ENCODE peak calls at places on chromosomes 16 and 17, in four cellular contexts. One of them, this sample, is unnamed.

GRCh38 chr16:69567031-69567680 is 1.4 kb downstream of the NFAT5 start:
- DNase-seq in HL-60: peak
- DNase-seq in GM12878: no peak
- DNase-seq in K562: no peak
- DNase-seq in this sample: no peak

GRCh38 chr16:29736112-29736511 is 9.7 kb downstream of the C16orf54 start:
- DNase-seq in HL-60: no peak
- DNase-seq in GM12878: no peak
- DNase-seq in K562: peak
- DNase-seq in this sample: no peak

GRCh38 chr17:63434951-63435571 is 11.0 kb downstream of the CYB561 start:
- DNase-seq in HL-60: peak
- DNase-seq in GM12878: no peak
- DNase-seq in K562: no peak
- DNase-seq in this sample: no peak

GRCh38 chr16:82070656-82071369 is 35.8 kb downstream of the HSD17B2 start:
- DNase-seq in HL-60: no peak
- DNase-seq in GM12878: no peak
- DNase-seq in K562: no peak
- DNase-seq in this sample: no peak

GRCh38 chr17:33688771-33689170 is 395.7 kb upstream of the ASIC2 start:
- DNase-seq in HL-60: no peak
- DNase-seq in GM12878: no peak
- DNase-seq in K562: no peak
- DNase-seq in this sample: no peak

GRCh38 chr16:2992383-2993081 is 12.3 kb upstream of the PKMYT1 start:
- DNase-seq in HL-60: no peak
- DNase-seq in GM12878: no peak
- DNase-seq in K562: no peak
- DNase-seq in this sample: no peak

GRCh38 chr16:88561485-88562369 is 8.5 kb upstream of the ZC3H18 start:
- DNase-seq in HL-60: peak
- DNase-seq in GM12878: no peak
- DNase-seq in K562: peak
- DNase-seq in this sample: peak

GRCh38 chr17:37659887-37660286 is 16.6 kb upstream of the DDX52 start:
- DNase-seq in HL-60: no peak
- DNase-seq in GM12878: no peak
- DNase-seq in K562: no peak
- DNase-seq in this sample: no peak

GRCh38 chr16:22955461-22956145 is 141.6 kb downstream of the HS3ST2 start:
- DNase-seq in HL-60: no peak
- DNase-seq in GM12878: no peak
- DNase-seq in K562: no peak
- DNase-seq in this sample: no peak

GRCh38 chr16:19242987-19243386 is 42.5 kb upstream of the CLEC19A start:
- DNase-seq in HL-60: no peak
- DNase-seq in GM12878: no peak
- DNase-seq in K562: no peak
- DNase-seq in this sample: no peak

GRCh38 chr17:67491009-67491677 is 114.1 kb downstream of the PITPNC1 start:
- DNase-seq in HL-60: peak
- DNase-seq in GM12878: no peak
- DNase-seq in K562: no peak
- DNase-seq in this sample: no peak

GRCh38 chr17:73743802-73744201 is 99.6 kb upstream of the SDK2 start:
- DNase-seq in HL-60: no peak
- DNase-seq in GM12878: no peak
- DNase-seq in K562: no peak
- DNase-seq in this sample: no peak

GRCh38 chr17:43418441-43419374 is 19.9 kb downstream of the ARL4D start:
- DNase-seq in HL-60: peak
- DNase-seq in GM12878: no peak
- DNase-seq in K562: no peak
- DNase-seq in this sample: no peak

GRCh38 chr16:82738699-82739098 is 111.9 kb downstream of the CDH13 start:
- DNase-seq in HL-60: no peak
- DNase-seq in GM12878: no peak
- DNase-seq in K562: no peak
- DNase-seq in this sample: no peak

GRCh38 chr17:19727466-19728113 is 11.2 kb upstream of the SLC47A2 start:
- DNase-seq in HL-60: peak
- DNase-seq in GM12878: no peak
- DNase-seq in K562: no peak
- DNase-seq in this sample: no peak

GRCh38 chr16:58931436-58931835 is 197.3 kb upstream of the GOT2 start:
- DNase-seq in HL-60: no peak
- DNase-seq in GM12878: no peak
- DNase-seq in K562: no peak
- DNase-seq in this sample: no peak

GRCh38 chr16:7861891-7862585 is 529.4 kb downstream of the RBFOX1 start:
- DNase-seq in HL-60: no peak
- DNase-seq in GM12878: no peak
- DNase-seq in K562: no peak
- DNase-seq in this sample: no peak

GRCh38 chr17:27343972-27344607 is 50.2 kb downstream of the WSB1 start:
- DNase-seq in HL-60: peak
- DNase-seq in GM12878: no peak
- DNase-seq in K562: no peak
- DNase-seq in this sample: no peak

GRCh38 chr17:67718325-67718941 is 697 bp downstream of the NOL11 start:
- DNase-seq in HL-60: peak
- DNase-seq in GM12878: no peak
- DNase-seq in K562: peak
- DNase-seq in this sample: peak

GRCh38 chr17:54948380-54948779 is 20.1 kb downstream of the COX11 start:
- DNase-seq in HL-60: no peak
- DNase-seq in GM12878: no peak
- DNase-seq in K562: no peak
- DNase-seq in this sample: no peak

GRCh38 chr16:68229431-68230175 is 6.3 kb downstream of the ESRP2 start:
- DNase-seq in HL-60: peak
- DNase-seq in GM12878: no peak
- DNase-seq in K562: peak
- DNase-seq in this sample: peak

GRCh38 chr17:82693168-82693867 is 5.2 kb downstream of the RAB40B start:
- DNase-seq in HL-60: no peak
- DNase-seq in GM12878: no peak
- DNase-seq in K562: no peak
- DNase-seq in this sample: no peak

GRCh38 chr17:47907932-47908562 is 12.0 kb downstream of the SP2 start:
- DNase-seq in HL-60: peak
- DNase-seq in GM12878: no peak
- DNase-seq in K562: no peak
- DNase-seq in this sample: no peak

GRCh38 chr16:48556913-48557351 is 53.0 kb downstream of the N4BP1 start:
- DNase-seq in HL-60: no peak
- DNase-seq in GM12878: peak
- DNase-seq in K562: no peak
- DNase-seq in this sample: no peak

DNA sequence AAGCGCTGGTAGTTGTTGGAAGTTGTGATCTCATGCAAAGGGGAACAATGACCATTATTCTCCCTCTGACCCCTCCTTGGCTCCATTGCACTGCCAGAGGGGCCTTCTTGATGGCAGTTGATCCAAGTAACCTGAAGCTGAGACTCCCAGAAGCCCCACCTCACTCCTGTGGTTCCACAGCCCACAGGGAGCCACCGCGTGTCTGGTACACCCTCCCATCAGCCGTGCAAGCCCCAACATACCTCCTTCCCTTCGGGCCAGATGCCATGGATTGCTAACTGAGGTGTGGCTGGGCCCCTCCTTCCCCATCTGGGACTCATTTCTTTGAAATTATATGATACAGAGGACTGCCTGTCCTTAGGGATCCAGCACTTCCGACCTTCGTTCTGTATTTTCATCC is 17.8 kb downstream of the SAP30BP start:
- DNase-seq in HL-60: no peak
- DNase-seq in GM12878: no peak
- DNase-seq in K562: no peak
- DNase-seq in this sample: no peak
- TF ChIP-seq POLR2AphosphoS5 in HL-60: no peak
- TF ChIP-seq POLR2AphosphoS5 in GM12878: no peak
- TF ChIP-seq POLR2AphosphoS5 in K562: no peak
- TF ChIP-seq POLR2AphosphoS5 in this sample: no peak

GRCh38 chr16:11783319-11784047 is 13.6 kb downstream of the ZC3H7A start:
- DNase-seq in HL-60: no peak
- DNase-seq in GM12878: peak
- DNase-seq in K562: peak
- DNase-seq in this sample: no peak
- TF ChIP-seq SPI1 in HL-60: no peak
- TF ChIP-seq SPI1 in GM12878: no peak
- TF ChIP-seq SPI1 in K562: no peak
- TF ChIP-seq SPI1 in this sample: no peak

GRCh38 chr17:8176197-8176940 is at the start of gene TMEM107:
- DNase-seq in HL-60: peak
- DNase-seq in GM12878: peak
- DNase-seq in K562: peak
- DNase-seq in this sample: peak
- TF ChIP-seq POLR2AphosphoS5 in HL-60: no peak
- TF ChIP-seq POLR2AphosphoS5 in GM12878: peak
- TF ChIP-seq POLR2AphosphoS5 in K562: peak
- TF ChIP-seq POLR2AphosphoS5 in this sample: no peak

GRCh38 chr16:27862953-27863352 is 200.6 kb downstream of the GSG1L start:
- DNase-seq in HL-60: no peak
- DNase-seq in GM12878: no peak
- DNase-seq in K562: no peak
- DNase-seq in this sample: no peak

GRCh38 chr16:27869411-27869810 is 194.1 kb downstream of the GSG1L start:
- DNase-seq in HL-60: no peak
- DNase-seq in GM12878: no peak
- DNase-seq in K562: no peak
- DNase-seq in this sample: no peak

GRCh38 chr16:27863377-27863776 is 200.1 kb downstream of the GSG1L start:
- DNase-seq in HL-60: no peak
- DNase-seq in GM12878: no peak
- DNase-seq in K562: no peak
- DNase-seq in this sample: no peak

GRCh38 chr16:27870116-27870798 is 193.3 kb downstream of the GSG1L start:
- DNase-seq in HL-60: no peak
- DNase-seq in GM12878: no peak
- DNase-seq in K562: no peak
- DNase-seq in this sample: no peak

DNA sequence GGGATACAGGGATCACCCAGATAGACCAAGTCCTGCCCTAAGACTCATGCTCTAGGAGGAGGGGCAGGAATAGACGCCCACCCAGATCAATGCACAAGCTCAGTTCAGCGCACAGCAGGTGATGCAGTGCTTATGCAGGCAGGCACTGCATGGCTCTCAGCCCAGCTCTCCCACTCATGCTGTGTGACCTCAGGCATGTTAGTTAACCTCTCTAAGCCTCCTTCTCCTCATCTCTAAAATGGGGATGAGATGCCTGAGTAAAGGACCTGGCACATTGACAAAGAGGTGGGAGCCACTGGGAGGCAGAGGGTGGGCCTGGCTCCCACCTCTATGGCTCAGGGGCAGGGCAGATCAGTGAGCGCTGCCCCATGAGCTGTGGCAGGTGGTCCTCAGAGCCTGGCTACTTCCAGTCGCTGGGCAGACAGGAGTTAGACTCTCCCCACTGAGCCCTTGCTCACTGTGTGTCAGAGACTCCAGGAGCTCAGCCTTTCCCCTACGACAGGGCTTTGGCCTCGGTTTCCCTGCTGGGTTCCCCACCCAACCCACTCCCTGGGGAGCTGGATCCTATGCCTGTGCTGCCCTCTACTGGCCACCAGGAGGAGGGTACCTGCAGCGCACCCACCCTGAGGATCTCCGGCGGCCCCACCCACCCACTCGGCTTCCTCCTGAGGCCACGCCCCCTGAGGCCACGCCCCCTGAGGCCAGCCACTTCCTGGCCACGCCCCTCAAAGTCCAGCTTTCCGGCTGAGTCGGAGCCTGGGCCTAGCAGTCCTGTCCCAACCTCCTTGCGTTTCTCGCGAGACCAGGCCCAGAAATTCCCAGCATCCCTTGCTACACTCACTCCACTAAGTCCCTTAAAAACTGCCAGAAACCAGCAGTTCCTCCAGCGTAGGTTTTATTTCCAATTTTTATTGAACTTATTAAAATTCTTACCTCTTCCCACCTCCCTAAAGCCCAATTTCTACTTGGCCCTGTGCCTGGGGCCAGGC is 196.1 kb downstream of the GSG1L start:
- DNase-seq in HL-60: peak
- DNase-seq in GM12878: no peak
- DNase-seq in K562: peak
- DNase-seq in this sample: peak
- TF ChIP-seq SPI1 in HL-60: no peak
- TF ChIP-seq SPI1 in GM12878: no peak
- TF ChIP-seq SPI1 in K562: peak
- TF ChIP-seq SPI1 in this sample: no peak

DNA sequence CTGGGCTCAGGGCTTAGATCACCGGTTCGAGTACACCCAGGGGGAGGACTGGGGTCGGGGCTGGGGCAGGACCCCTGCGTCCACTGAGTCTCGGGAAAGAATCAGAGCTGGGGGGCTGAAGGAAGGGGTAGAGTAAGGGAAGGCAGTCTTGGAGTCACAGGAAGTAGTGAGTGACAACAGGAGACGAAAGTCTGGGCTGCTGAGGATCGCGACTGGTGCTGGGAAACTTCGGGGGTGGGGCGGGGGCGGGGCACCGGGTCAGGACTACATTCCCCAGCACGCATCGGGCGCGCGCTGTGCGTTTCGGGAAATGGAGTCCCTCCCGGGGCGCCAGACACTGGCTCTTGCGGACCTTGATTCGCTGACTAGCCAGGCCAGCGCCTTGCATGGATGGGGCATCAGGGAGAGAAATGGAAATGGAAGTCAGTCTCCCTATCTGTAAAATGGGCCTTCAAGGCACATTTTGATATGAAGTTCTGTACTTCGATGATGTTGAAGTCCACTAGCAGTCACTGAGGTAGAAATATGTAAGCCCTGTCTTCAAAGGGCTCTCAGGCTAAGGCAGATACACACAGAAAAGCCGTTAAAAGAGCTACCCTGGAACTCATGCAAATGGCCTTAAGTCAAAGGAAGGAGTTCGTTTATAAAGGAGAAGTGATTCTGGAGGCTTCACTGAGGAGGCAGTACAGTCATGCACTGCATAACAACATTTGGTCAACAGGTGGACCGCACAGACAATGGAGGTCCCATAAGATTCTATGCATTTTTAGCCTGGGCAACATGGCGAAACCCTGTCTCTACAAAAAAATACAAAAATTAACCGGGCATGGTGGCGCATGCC is 696 bp downstream of the CTF1 start:
- DNase-seq in HL-60: peak
- DNase-seq in GM12878: no peak
- DNase-seq in K562: peak
- DNase-seq in this sample: peak
- TF ChIP-seq POLR2AphosphoS5 in HL-60: no peak
- TF ChIP-seq POLR2AphosphoS5 in GM12878: no peak
- TF ChIP-seq POLR2AphosphoS5 in K562: peak
- TF ChIP-seq POLR2AphosphoS5 in this sample: peak

GRCh38 chr16:72976047-72976746 is 71.7 kb downstream of the ZFHX3 start:
- DNase-seq in HL-60: no peak
- DNase-seq in GM12878: no peak
- DNase-seq in K562: no peak
- DNase-seq in this sample: no peak
- TF ChIP-seq SPI1 in HL-60: no peak
- TF ChIP-seq SPI1 in GM12878: no peak
- TF ChIP-seq SPI1 in K562: no peak
- TF ChIP-seq SPI1 in this sample: no peak

This sample was measured in GM12891.